ENCODE peak calls at places on chromosomes 16 and 17, in four cellular contexts. R is H54, D is ovary, H is HepG2. T is an unnamed sample.

GRCh38 chr17:61398721-61399130 is 917 bp upstream of the TBX2 start:
- DNase-seq in H (no peak), D (no peak), R (no peak), T (no peak)

GRCh38 chr16:57299009-57299718 is 14.7 kb upstream of the PLLP start:
- DNase-seq in D (no peak), H (peak), R (peak), T (no peak)

GRCh38 chr16:20051611-20052010 is 22.1 kb downstream of the GPR139 start:
- DNase-seq in H (no peak), D (no peak), R (no peak), T (no peak)

GRCh38 chr16:3999479-3999868 is 116.8 kb downstream of the ADCY9 start:
- DNase-seq in H (no peak), D (peak), R (no peak), T (no peak)

GRCh38 chr17:48952904-48953303 is 8.3 kb upstream of the SNF8 start:
- DNase-seq in H (no peak), R (no peak), D (no peak), T (no peak)

GRCh38 chr17:46045639-46046038 is 46.6 kb downstream of the STH start:
- DNase-seq in H (peak), R (no peak), D (no peak), T (no peak)

GRCh38 chr16:29809850-29810698 is 1.9 kb upstream of the PRRT2 start:
- DNase-seq in H (no peak), D (peak), R (no peak), T (no peak)

GRCh38 chr17:73757324-73757942 is 113.2 kb upstream of the SDK2 start:
- DNase-seq in R (no peak), H (no peak), D (no peak), T (no peak)

GRCh38 chr17:51103050-51103449 is 17.6 kb downstream of the SPAG9 start:
- DNase-seq in R (no peak), H (no peak), D (no peak), T (no peak)

GRCh38 chr17:12918132-12918531 is 99.7 kb downstream of the ELAC2 start:
- DNase-seq in H (no peak), R (peak), D (no peak), T (no peak)

GRCh38 chr16:52384378-52384777 is 162.6 kb downstream of the TOX3 start:
- DNase-seq in R (no peak), H (peak), D (no peak), T (no peak)

GRCh38 chr16:31333686-31334649 is 21.0 kb upstream of the ITGAX start:
- DNase-seq in R (no peak), H (peak), D (no peak), T (no peak)

GRCh38 chr17:73365934-73366623 is 54.3 kb upstream of the CDC42EP4 start:
- DNase-seq in H (no peak), D (peak), R (no peak), T (no peak)

GRCh38 chr16:49622421-49623402 is 233.2 kb downstream of the ZNF423 start:
- DNase-seq in D (peak), R (no peak), H (no peak), T (no peak)

GRCh38 chr17:80346498-80347275 is 68.3 kb upstream of the ENDOV start:
- DNase-seq in H (no peak), R (no peak), D (no peak), T (no peak)

GRCh38 chr16:85104821-85105391 is 7.4 kb downstream of the CIBAR2 start:
- DNase-seq in H (no peak), D (no peak), R (no peak), T (peak)

GRCh38 chr16:6496996-6497395 is 835.6 kb upstream of the RBFOX1 start:
- DNase-seq in H (no peak), R (no peak), D (no peak), T (no peak)

GRCh38 chr16:30365200-30365599 is 5.1 kb downstream of the TBC1D10B start:
- DNase-seq in D (no peak), R (no peak), H (no peak), T (no peak)

GRCh38 chr16:1414532-1415265 is at the start of gene UNKL:
- DNase-seq in R (peak), H (peak), D (peak), T (peak)

GRCh38 chr17:13374203-13375143 is 227.3 kb downstream of the HS3ST3A1 start:
- DNase-seq in H (no peak), D (no peak), R (no peak), T (no peak)

GRCh38 chr16:77647726-77648125 is 74.6 kb upstream of the NUDT7 start:
- DNase-seq in R (no peak), H (no peak), D (no peak), T (no peak)

GRCh38 chr17:19492140-19492539 is 41.5 kb upstream of the SLC47A1 start:
- DNase-seq in R (no peak), D (no peak), H (no peak), T (no peak)

GRCh38 chr17:37291351-37291750 is 84.4 kb upstream of the C17orf78 start:
- DNase-seq in D (no peak), R (no peak), H (no peak), T (no peak)

GRCh38 chr16:85054948-85055502 is 27.4 kb downstream of the KIAA0513 start:
- DNase-seq in R (no peak), D (no peak), H (no peak), T (no peak)

GRCh38 chr17:51078009-51078592 is 42.6 kb downstream of the SPAG9 start:
- DNase-seq in H (no peak), D (no peak), R (no peak), T (no peak)

GRCh38 chr16:78763821-78764440 is 664.5 kb downstream of the WWOX start:
- DNase-seq in H (no peak), D (no peak), R (no peak), T (no peak)

GRCh38 chr17:61425682-61426481 is 26.2 kb downstream of the TBX2 start:
- DNase-seq in D (no peak), R (no peak), H (peak), T (no peak)

GRCh38 chr17:29567362-29568330 is 809 bp upstream of the ABHD15 start:
- DNase-seq in D (peak), H (peak), R (peak), T (peak)

GRCh38 chr17:82388922-82389283 is 17.3 kb downstream of the UTS2R start:
- DNase-seq in H (no peak), R (no peak), D (no peak), T (no peak)

GRCh38 chr16:81155769-81156168 is 59.6 kb upstream of the GCSH start:
- DNase-seq in H (no peak), D (no peak), R (no peak), T (no peak)

GRCh38 chr17:16975266-16975651 is 3.3 kb upstream of the TNFRSF13B start:
- DNase-seq in R (no peak), D (no peak), H (no peak), T (no peak)

GRCh38 chr17:44184212-44184810 is 2.5 kb upstream of the TMUB2 start:
- DNase-seq in H (no peak), R (no peak), D (no peak), T (no peak)

GRCh38 chr17:44188757-44189403 is 2.1 kb downstream of the TMUB2 start:
- DNase-seq in D (no peak), R (no peak), H (no peak), T (no peak)

GRCh38 chr17:44183024-44183423 is 3.7 kb upstream of the TMUB2 start:
- DNase-seq in R (no peak), D (no peak), H (no peak), T (no peak)

GRCh38 chr17:44187131-44187899 is 543 bp downstream of the TMUB2 start:
- DNase-seq in D (no peak), R (no peak), H (no peak), T (peak)

GRCh38 chr17:44186307-44187130 is at the start of gene TMUB2:
- DNase-seq in R (peak), H (peak), D (peak), T (peak)
- TF ChIP-seq POLR2A in R (peak), H (peak), D (peak), T (peak)

GRCh38 chr16:27870116-27870798 is 193.3 kb downstream of the GSG1L start:
- DNase-seq in H (no peak), R (no peak), D (no peak), T (no peak)
- TF ChIP-seq POLR2A in H (no peak), R (no peak), D (no peak), T (no peak)

GRCh38 chr17:18381158-18381952 is 3.8 kb downstream of the EVPLL start:
- DNase-seq in D (no peak), H (no peak), R (no peak), T (no peak)

GRCh38 chr17:18379246-18380146 is 1.9 kb downstream of the EVPLL start:
- DNase-seq in R (no peak), H (no peak), D (no peak), T (no peak)

GRCh38 chr17:18381953-18382245 is 4.3 kb downstream of the EVPLL start:
- DNase-seq in R (no peak), H (no peak), D (no peak), T (no peak)

GRCh38 chr17:18382441-18383078 is 5.0 kb downstream of the EVPLL start:
- DNase-seq in R (no peak), H (no peak), D (no peak), T (no peak)

GRCh38 chr17:18380471-18381157 is 3.0 kb downstream of the EVPLL start:
- DNase-seq in D (no peak), R (no peak), H (no peak), T (no peak)
- TF ChIP-seq POLR2A in D (no peak), R (no peak), H (no peak), T (no peak)

GRCh38 chr17:43212641-43213490 is 1.2 kb downstream of the TMEM106A start:
- DNase-seq in R (no peak), D (no peak), H (no peak), T (no peak)

GRCh38 chr17:43211123-43211479 is 574 bp upstream of the TMEM106A start:
- DNase-seq in D (no peak), H (no peak), R (no peak), T (no peak)

GRCh38 chr17:43213545-43213944 is 1.9 kb downstream of the TMEM106A start:
- DNase-seq in R (no peak), D (no peak), H (no peak), T (no peak)

GRCh38 chr17:43210576-43210975 is 1.1 kb upstream of the TMEM106A start:
- DNase-seq in R (no peak), D (no peak), H (no peak), T (no peak)

GRCh38 chr17:43211480-43212402 is at the start of gene TMEM106A:
- DNase-seq in H (peak), R (peak), D (peak), T (peak)
- TF ChIP-seq POLR2A in H (peak), R (peak), D (no peak), T (peak)

GRCh38 chr17:41665566-41666335 is 22.9 kb upstream of the EIF1 start:
- DNase-seq in R (peak), D (peak), H (peak), T (peak)
- TF ChIP-seq POLR2A in R (peak), D (peak), H (peak), T (peak)